ENCODE peak calls at places on chromosomes 16 and 17, in four cellular contexts. M is H1, W is K562, V is HepG2. U is an unnamed sample.

GRCh38 chr16:526181-527014 is 1.1 kb upstream of the CAPN15 start:
- DNase-seq in M (no peak), V (no peak), W (no peak), U (no peak)

GRCh38 chr16:89080251-89080853 is 13.3 kb upstream of the ACSF3 start:
- DNase-seq in M (no peak), V (no peak), W (no peak), U (no peak)

GRCh38 chr17:50686494-50687199 is 21.1 kb downstream of the ANKRD40 start:
- DNase-seq in W (no peak), V (peak; percentile 98), M (no peak), U (no peak)

GRCh38 chr16:29789775-29790182 is 772 bp upstream of the KIF22 start:
- DNase-seq in M (no peak), V (no peak), W (no peak), U (no peak)

GRCh38 chr16:49492090-49492801 is 118.6 kb downstream of the C16orf78 start:
- DNase-seq in M (peak; percentile 92), W (peak; percentile 86), V (no peak), U (no peak)

GRCh38 chr17:29590261-29590978 is 972 bp upstream of the GIT1 start:
- DNase-seq in W (no peak), M (peak; percentile 55), V (no peak), U (no peak)

GRCh38 chr16:68642436-68643064 is 2.6 kb upstream of the CDH3 start:
- DNase-seq in M (peak; percentile 79), V (no peak), W (no peak), U (no peak)

GRCh38 chr17:15405016-15405415 is 62.4 kb downstream of the CDRT4 start:
- DNase-seq in V (no peak), M (no peak), W (no peak), U (no peak)

GRCh38 chr17:31394544-31394943 is 3.1 kb downstream of the RAB11FIP4 start:
- DNase-seq in V (peak; percentile 56), M (peak; percentile 88), W (peak; percentile 73), U (no peak)

GRCh38 chr17:63774982-63775290 is 966 bp downstream of the DDX42 start:
- DNase-seq in V (no peak), W (no peak), M (no peak), U (no peak)

GRCh38 chr16:10831899-10832886 is 13.6 kb upstream of the TVP23A start:
- DNase-seq in M (no peak), V (no peak), W (no peak), U (no peak)

GRCh38 chr17:1783834-1784611 is 22.2 kb downstream of the SERPINF1 start:
- DNase-seq in W (peak; percentile 42), V (peak; percentile 67), M (no peak), U (no peak)

DNA sequence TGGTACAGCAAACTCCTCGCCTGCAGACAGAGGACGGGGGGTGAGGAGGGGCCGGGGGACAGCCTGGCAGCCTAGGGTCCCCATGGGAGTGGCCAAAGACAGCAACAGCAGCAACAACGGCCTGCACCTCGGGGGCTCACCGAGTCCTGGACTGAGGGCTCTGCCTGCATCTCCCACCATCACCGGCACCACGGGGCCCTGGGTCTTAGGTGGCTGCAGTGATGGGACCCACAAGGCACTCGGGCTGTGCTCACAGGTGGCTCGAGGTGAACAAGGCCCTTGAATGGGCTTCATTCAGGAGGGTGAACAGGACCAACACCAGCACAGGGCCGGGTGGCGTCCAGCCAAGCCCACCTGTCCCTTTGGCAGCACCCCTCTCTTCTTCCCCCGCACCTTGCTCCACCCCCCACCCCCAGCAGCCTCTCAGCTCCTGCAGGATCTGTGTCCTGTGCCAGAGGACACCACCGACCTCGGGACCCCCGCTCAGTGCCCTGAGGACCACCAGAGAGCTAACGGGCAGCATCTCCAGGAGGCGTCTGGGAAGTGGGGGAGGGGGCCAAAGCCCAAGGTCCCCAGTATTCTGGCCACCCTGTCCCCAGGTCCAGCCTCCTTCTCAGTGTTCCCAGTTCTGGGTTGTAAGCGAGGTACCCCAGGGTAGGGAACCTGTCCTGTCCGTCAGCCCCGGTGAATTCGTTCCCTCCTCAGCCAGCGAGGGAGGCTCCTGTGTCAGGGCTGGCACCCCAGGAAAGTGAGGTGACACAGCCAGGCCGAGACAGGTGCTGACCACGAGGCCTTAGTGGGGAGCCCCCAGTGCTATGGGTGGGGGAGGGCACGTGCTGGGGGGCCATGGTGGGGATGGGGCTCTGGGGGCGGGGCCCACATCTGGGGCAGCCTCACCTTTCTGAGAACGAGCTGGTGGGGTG is 94.3 kb downstream of the TBC1D16 start:
- DNase-seq in M (no peak), V (no peak), W (no peak), U (no peak)
- TF ChIP-seq BRCA1 in M (no peak), V (no peak), W (no peak), U (no peak)

GRCh38 chr17:34647511-34647910 is 68.1 kb downstream of the TMEM132E start:
- DNase-seq in W (peak; percentile 63), M (no peak), V (no peak), U (no peak)

GRCh38 chr17:34644941-34645550 is 65.7 kb downstream of the TMEM132E start:
- DNase-seq in M (no peak), V (no peak), W (no peak), U (no peak)

GRCh38 chr17:34641368-34641767 is 62.0 kb downstream of the TMEM132E start:
- DNase-seq in M (no peak), V (no peak), W (no peak), U (no peak)

GRCh38 chr17:34650361-34650760 is 71.0 kb downstream of the TMEM132E start:
- DNase-seq in W (no peak), V (no peak), M (no peak), U (no peak)

DNA sequence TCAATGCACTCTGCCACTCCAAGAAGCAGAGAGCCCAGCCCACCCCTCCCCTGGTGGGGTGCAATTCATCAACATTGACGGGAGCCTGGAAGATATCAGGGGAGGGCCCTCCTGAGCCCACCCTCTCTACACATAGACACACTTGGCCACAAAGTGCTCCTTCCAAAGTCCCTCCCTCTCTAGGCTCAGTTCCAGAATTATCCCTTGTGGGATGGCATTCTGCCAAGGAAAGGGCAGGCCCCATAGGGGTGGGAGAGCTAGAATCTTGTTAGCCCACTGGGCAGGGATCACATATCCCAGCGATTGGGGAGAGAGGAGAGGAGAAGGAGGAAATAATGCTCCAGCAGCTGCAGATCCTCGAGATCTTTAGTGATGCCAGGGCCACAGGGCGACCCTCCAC is 66.3 kb downstream of the TMEM132E start:
- DNase-seq in M (no peak), W (peak; percentile 20), V (no peak), U (no peak)
- TF ChIP-seq BRCA1 in M (no peak), W (no peak), V (no peak), U (no peak)

GRCh38 chr17:71703701-71704100 is 417.1 kb upstream of the SOX9 start:
- DNase-seq in W (no peak), M (no peak), V (no peak), U (no peak)
- TF ChIP-seq BRCA1 in W (no peak), M (no peak), V (no peak), U (no peak)

GRCh38 chr17:76131061-76131691 is 9.9 kb downstream of the FOXJ1 start:
- DNase-seq in W (no peak), M (no peak), V (no peak), U (no peak)

GRCh38 chr17:76130473-76130872 is 10.6 kb downstream of the FOXJ1 start:
- DNase-seq in W (no peak), M (no peak), V (no peak), U (no peak)

GRCh38 chr17:76134911-76135809 is 5.9 kb downstream of the FOXJ1 start:
- DNase-seq in V (no peak), M (peak; percentile 81), W (no peak), U (no peak)

GRCh38 chr17:76132574-76133338 is 8.3 kb downstream of the FOXJ1 start:
- DNase-seq in M (peak; percentile 88), W (no peak), V (peak; percentile 79), U (no peak)

DNA sequence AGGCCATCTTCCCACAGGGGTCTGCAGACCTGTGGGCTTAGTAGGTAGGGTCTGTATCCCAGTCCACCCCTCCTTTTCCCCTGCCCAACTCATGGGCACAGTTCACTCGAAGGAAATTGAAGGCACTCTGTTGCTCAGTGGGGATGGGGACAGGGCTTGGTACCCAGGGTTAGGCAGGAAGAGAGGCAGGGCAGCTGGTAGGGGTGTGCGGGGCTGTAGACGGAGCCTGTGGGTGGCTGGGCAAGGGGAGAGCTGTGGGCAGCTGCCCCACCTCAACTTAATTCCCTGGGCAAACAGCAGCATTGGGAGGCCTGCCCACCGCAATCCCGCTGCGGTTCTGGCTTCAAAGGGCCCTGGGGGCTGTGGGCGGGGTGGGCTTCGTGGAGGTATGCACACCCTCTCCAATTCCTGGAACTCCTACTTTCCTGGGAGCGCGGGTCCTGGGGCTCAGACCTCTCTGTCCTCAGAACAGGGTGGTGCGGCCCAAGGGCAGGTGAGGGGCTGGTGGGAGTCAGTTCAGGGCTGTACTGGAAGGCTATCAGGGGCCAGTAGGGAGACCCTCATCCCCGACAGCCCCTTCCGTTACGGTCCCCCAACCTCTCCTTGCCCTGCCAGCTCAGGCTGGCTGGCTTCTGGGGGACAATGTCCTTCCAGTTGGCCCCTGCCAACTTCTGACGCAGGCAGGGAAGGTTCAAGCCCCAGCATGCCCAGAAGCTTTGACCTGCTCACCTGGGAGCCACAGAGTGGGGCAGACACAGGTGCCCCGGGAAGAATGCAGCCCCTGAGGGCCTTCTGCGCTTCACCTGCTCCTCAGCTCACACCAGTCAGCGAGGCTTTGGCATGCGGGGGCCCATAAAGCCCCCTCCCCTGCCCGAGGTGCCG is 9.1 kb downstream of the FOXJ1 start:
- DNase-seq in V (peak; percentile 71), M (no peak), W (no peak), U (no peak)
- TF ChIP-seq BRCA1 in V (no peak), M (no peak), W (no peak), U (no peak)

GRCh38 chr16:11833951-11834695 is 17.2 kb downstream of the RSL1D1 start:
- DNase-seq in M (no peak), W (no peak), V (peak; percentile 84), U (no peak)
- TF ChIP-seq BRCA1 in M (no peak), W (no peak), V (no peak), U (no peak)

GRCh38 chr17:11612956-11613355 is 14.7 kb downstream of the DNAH9 start:
- DNase-seq in M (no peak), W (no peak), V (no peak), U (no peak)

GRCh38 chr17:11610999-11611566 is 12.8 kb downstream of the DNAH9 start:
- DNase-seq in M (no peak), V (no peak), W (no peak), U (no peak)

DNA sequence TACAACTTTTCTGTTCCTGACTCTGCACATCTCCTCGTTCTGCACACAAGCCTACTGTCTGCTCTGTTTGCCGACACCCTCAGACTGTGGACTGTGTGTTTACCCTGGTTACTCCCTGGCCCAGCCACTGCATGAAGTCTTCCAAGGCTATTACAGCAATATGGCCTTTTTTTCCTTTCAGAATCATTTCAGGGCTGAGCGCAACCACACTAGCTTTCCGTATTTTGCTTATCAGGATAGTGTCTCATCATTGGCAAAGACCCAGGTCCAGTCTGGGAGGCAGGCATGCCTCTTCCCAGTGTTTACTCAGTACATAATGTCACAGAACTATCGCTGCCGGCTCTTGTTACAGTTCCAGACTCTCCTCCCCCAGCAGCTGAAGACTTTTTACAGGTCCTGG is 10.1 kb downstream of the DNAH9 start:
- DNase-seq in M (no peak), W (no peak), V (peak; percentile 85), U (no peak)
- TF ChIP-seq BRCA1 in M (no peak), W (no peak), V (no peak), U (no peak)

GRCh38 chr16:56985288-56985961 is 3.9 kb upstream of the NLRC5 start:
- DNase-seq in M (no peak), V (no peak), W (no peak), U (no peak)
- TF ChIP-seq BRCA1 in M (no peak), V (no peak), W (no peak), U (no peak)

GRCh38 chr17:20944014-20944905 is 98.6 kb downstream of the USP22 start:
- DNase-seq in W (no peak), M (peak; percentile 64), V (peak; percentile 37), U (no peak)
- TF ChIP-seq BRCA1 in W (no peak), M (no peak), V (no peak), U (no peak)

U was measured in GM12878.